ENCODE peak calls at places on chromosomes 3 and 15, in seven cellular contexts. One of them, this sample, is unnamed.

GRCh38 chr15:100172356-100173024 is 169.3 kb downstream of the ADAMTS17 start:
- DNase-seq in NCI-H345: no peak
- DNase-seq in activated CD8-positive, alpha-beta memory T cell treated with anti-CD3 and anti-CD28 coated beads for 24 hours: peak
- DNase-seq in substantia nigra: no peak
- DNase-seq in AG20443: no peak
- DNase-seq in occipital lobe: no peak
- DNase-seq in mucosa of descending colon: no peak
- DNase-seq in this sample: peak

GRCh38 chr3:73490453-73491311 is 134.1 kb downstream of the PDZRN3 start:
- DNase-seq in NCI-H345: no peak
- DNase-seq in activated CD8-positive, alpha-beta memory T cell treated with anti-CD3 and anti-CD28 coated beads for 24 hours: no peak
- DNase-seq in substantia nigra: no peak
- DNase-seq in AG20443: no peak
- DNase-seq in occipital lobe: no peak
- DNase-seq in mucosa of descending colon: no peak
- DNase-seq in this sample: peak

GRCh38 chr15:44726568-44727461 is 9.5 kb upstream of the TRIM69 start:
- DNase-seq in NCI-H345: no peak
- DNase-seq in activated CD8-positive, alpha-beta memory T cell treated with anti-CD3 and anti-CD28 coated beads for 24 hours: peak
- DNase-seq in substantia nigra: peak
- DNase-seq in AG20443: peak
- DNase-seq in occipital lobe: no peak
- DNase-seq in mucosa of descending colon: no peak
- DNase-seq in this sample: peak

GRCh38 chr3:15323063-15323462 is 9.3 kb downstream of the SH3BP5 start:
- DNase-seq in NCI-H345: no peak
- DNase-seq in activated CD8-positive, alpha-beta memory T cell treated with anti-CD3 and anti-CD28 coated beads for 24 hours: no peak
- DNase-seq in substantia nigra: no peak
- DNase-seq in AG20443: no peak
- DNase-seq in occipital lobe: no peak
- DNase-seq in mucosa of descending colon: no peak
- DNase-seq in this sample: no peak

GRCh38 chr15:59532770-59533379 is 78.7 kb upstream of the GCNT3 start:
- DNase-seq in NCI-H345: peak
- DNase-seq in activated CD8-positive, alpha-beta memory T cell treated with anti-CD3 and anti-CD28 coated beads for 24 hours: no peak
- DNase-seq in substantia nigra: no peak
- DNase-seq in AG20443: peak
- DNase-seq in occipital lobe: no peak
- DNase-seq in mucosa of descending colon: no peak
- DNase-seq in this sample: peak

GRCh38 chr15:80640546-80641121 is 54.5 kb upstream of the ABHD17C start:
- DNase-seq in NCI-H345: no peak
- DNase-seq in activated CD8-positive, alpha-beta memory T cell treated with anti-CD3 and anti-CD28 coated beads for 24 hours: no peak
- DNase-seq in substantia nigra: no peak
- DNase-seq in AG20443: no peak
- DNase-seq in occipital lobe: no peak
- DNase-seq in mucosa of descending colon: no peak
- DNase-seq in this sample: no peak

GRCh38 chr3:52430416-52430810 is 14.5 kb downstream of the SEMA3G start:
- DNase-seq in NCI-H345: no peak
- DNase-seq in activated CD8-positive, alpha-beta memory T cell treated with anti-CD3 and anti-CD28 coated beads for 24 hours: no peak
- DNase-seq in substantia nigra: no peak
- DNase-seq in AG20443: no peak
- DNase-seq in occipital lobe: no peak
- DNase-seq in mucosa of descending colon: no peak
- DNase-seq in this sample: no peak

GRCh38 chr3:107222927-107223326 is 154.3 kb upstream of the CCDC54 start:
- DNase-seq in NCI-H345: no peak
- DNase-seq in activated CD8-positive, alpha-beta memory T cell treated with anti-CD3 and anti-CD28 coated beads for 24 hours: no peak
- DNase-seq in substantia nigra: no peak
- DNase-seq in AG20443: peak
- DNase-seq in occipital lobe: no peak
- DNase-seq in mucosa of descending colon: no peak
- DNase-seq in this sample: peak

GRCh38 chr15:56428821-56429458 is 36.0 kb downstream of the MNS1 start:
- DNase-seq in NCI-H345: no peak
- DNase-seq in activated CD8-positive, alpha-beta memory T cell treated with anti-CD3 and anti-CD28 coated beads for 24 hours: no peak
- DNase-seq in substantia nigra: no peak
- DNase-seq in AG20443: peak
- DNase-seq in occipital lobe: no peak
- DNase-seq in mucosa of descending colon: no peak
- DNase-seq in this sample: no peak

GRCh38 chr3:18734309-18734708 is 309.2 kb upstream of the SATB1 start:
- DNase-seq in NCI-H345: no peak
- DNase-seq in activated CD8-positive, alpha-beta memory T cell treated with anti-CD3 and anti-CD28 coated beads for 24 hours: no peak
- DNase-seq in substantia nigra: no peak
- DNase-seq in AG20443: no peak
- DNase-seq in occipital lobe: no peak
- DNase-seq in mucosa of descending colon: no peak
- DNase-seq in this sample: no peak

GRCh38 chr3:106086636-106087035 is 217.8 kb upstream of the CBLB start:
- DNase-seq in NCI-H345: no peak
- DNase-seq in activated CD8-positive, alpha-beta memory T cell treated with anti-CD3 and anti-CD28 coated beads for 24 hours: no peak
- DNase-seq in substantia nigra: no peak
- DNase-seq in AG20443: no peak
- DNase-seq in occipital lobe: no peak
- DNase-seq in mucosa of descending colon: no peak
- DNase-seq in this sample: no peak

GRCh38 chr3:197022405-197023231 is 7.0 kb downstream of the MELTF start:
- DNase-seq in NCI-H345: peak
- DNase-seq in activated CD8-positive, alpha-beta memory T cell treated with anti-CD3 and anti-CD28 coated beads for 24 hours: no peak
- DNase-seq in substantia nigra: no peak
- DNase-seq in AG20443: no peak
- DNase-seq in occipital lobe: no peak
- DNase-seq in mucosa of descending colon: no peak
- DNase-seq in this sample: no peak

GRCh38 chr15:90412356-90413194 is 24.5 kb downstream of the IQGAP1 start:
- DNase-seq in NCI-H345: peak
- DNase-seq in activated CD8-positive, alpha-beta memory T cell treated with anti-CD3 and anti-CD28 coated beads for 24 hours: no peak
- DNase-seq in substantia nigra: peak
- DNase-seq in AG20443: peak
- DNase-seq in occipital lobe: no peak
- DNase-seq in mucosa of descending colon: no peak
- DNase-seq in this sample: peak

GRCh38 chr3:40518067-40518466 is 6.7 kb upstream of the ZNF621 start:
- DNase-seq in NCI-H345: no peak
- DNase-seq in activated CD8-positive, alpha-beta memory T cell treated with anti-CD3 and anti-CD28 coated beads for 24 hours: no peak
- DNase-seq in substantia nigra: no peak
- DNase-seq in AG20443: no peak
- DNase-seq in occipital lobe: no peak
- DNase-seq in mucosa of descending colon: no peak
- DNase-seq in this sample: no peak

GRCh38 chr15:49987198-49987785 is 131.7 kb downstream of the ATP8B4 start:
- DNase-seq in NCI-H345: no peak
- DNase-seq in activated CD8-positive, alpha-beta memory T cell treated with anti-CD3 and anti-CD28 coated beads for 24 hours: no peak
- DNase-seq in substantia nigra: no peak
- DNase-seq in AG20443: no peak
- DNase-seq in occipital lobe: no peak
- DNase-seq in mucosa of descending colon: no peak
- DNase-seq in this sample: peak

GRCh38 chr3:160193644-160194192 is 31.5 kb upstream of the C3orf80 start:
- DNase-seq in NCI-H345: no peak
- DNase-seq in activated CD8-positive, alpha-beta memory T cell treated with anti-CD3 and anti-CD28 coated beads for 24 hours: no peak
- DNase-seq in substantia nigra: no peak
- DNase-seq in AG20443: no peak
- DNase-seq in occipital lobe: no peak
- DNase-seq in mucosa of descending colon: no peak
- DNase-seq in this sample: no peak

GRCh38 chr3:168990111-168990510 is 673.4 kb downstream of the MECOM start:
- DNase-seq in NCI-H345: no peak
- DNase-seq in activated CD8-positive, alpha-beta memory T cell treated with anti-CD3 and anti-CD28 coated beads for 24 hours: no peak
- DNase-seq in substantia nigra: no peak
- DNase-seq in AG20443: no peak
- DNase-seq in occipital lobe: no peak
- DNase-seq in mucosa of descending colon: no peak
- DNase-seq in this sample: no peak

GRCh38 chr3:73954506-73954905 is 329.8 kb upstream of the PDZRN3 start:
- DNase-seq in NCI-H345: no peak
- DNase-seq in activated CD8-positive, alpha-beta memory T cell treated with anti-CD3 and anti-CD28 coated beads for 24 hours: no peak
- DNase-seq in substantia nigra: no peak
- DNase-seq in AG20443: no peak
- DNase-seq in occipital lobe: no peak
- DNase-seq in mucosa of descending colon: no peak
- DNase-seq in this sample: no peak

GRCh38 chr15:57224664-57225063 is 151.6 kb upstream of the CGNL1 start:
- DNase-seq in NCI-H345: no peak
- DNase-seq in activated CD8-positive, alpha-beta memory T cell treated with anti-CD3 and anti-CD28 coated beads for 24 hours: no peak
- DNase-seq in substantia nigra: no peak
- DNase-seq in AG20443: peak
- DNase-seq in occipital lobe: no peak
- DNase-seq in mucosa of descending colon: no peak
- DNase-seq in this sample: peak

GRCh38 chr3:43872301-43872700 is 181.6 kb downstream of the ABHD5 start:
- DNase-seq in NCI-H345: no peak
- DNase-seq in activated CD8-positive, alpha-beta memory T cell treated with anti-CD3 and anti-CD28 coated beads for 24 hours: no peak
- DNase-seq in substantia nigra: no peak
- DNase-seq in AG20443: peak
- DNase-seq in occipital lobe: no peak
- DNase-seq in mucosa of descending colon: no peak
- DNase-seq in this sample: no peak